ENCODE peak calls at places on chromosome 2, in four cellular contexts. One of them, this sample, is unnamed.

GRCh38 chr2:187924293-187924692 is 367.4 kb upstream of the GULP1 start:
- DNase-seq in stimulated activated CD8-positive, alpha-beta memory T cell treated with anti-CD3 and anti-CD28 coated beads, Interleukin-7, amount 100 ng/mL, for 1 hour: no peak
- DNase-seq in psoas muscle: no peak
- DNase-seq in NCI-H1105 treated with DMSO at 0.1 percent for 48 hours: no peak
- DNase-seq in this sample: no peak

GRCh38 chr2:3162442-3163077 is 215.1 kb downstream of the EIPR1 start:
- DNase-seq in psoas muscle: no peak
- DNase-seq in stimulated activated CD8-positive, alpha-beta memory T cell treated with anti-CD3 and anti-CD28 coated beads, Interleukin-7, amount 100 ng/mL, for 1 hour: no peak
- DNase-seq in NCI-H1105 treated with DMSO at 0.1 percent for 48 hours: no peak
- DNase-seq in this sample: no peak

GRCh38 chr2:237669628-237670351 is 42.4 kb downstream of the LRRFIP1 start:
- DNase-seq in stimulated activated CD8-positive, alpha-beta memory T cell treated with anti-CD3 and anti-CD28 coated beads, Interleukin-7, amount 100 ng/mL, for 1 hour: no peak
- DNase-seq in psoas muscle: peak
- DNase-seq in NCI-H1105 treated with DMSO at 0.1 percent for 48 hours: peak
- DNase-seq in this sample: peak

GRCh38 chr2:191245046-191245868 is at the start of gene MYO1B:
- DNase-seq in NCI-H1105 treated with DMSO at 0.1 percent for 48 hours: peak
- DNase-seq in psoas muscle: peak
- DNase-seq in stimulated activated CD8-positive, alpha-beta memory T cell treated with anti-CD3 and anti-CD28 coated beads, Interleukin-7, amount 100 ng/mL, for 1 hour: no peak
- DNase-seq in this sample: peak

GRCh38 chr2:68282814-68283812 is 30.8 kb upstream of the PPP3R1 start:
- DNase-seq in NCI-H1105 treated with DMSO at 0.1 percent for 48 hours: peak
- DNase-seq in stimulated activated CD8-positive, alpha-beta memory T cell treated with anti-CD3 and anti-CD28 coated beads, Interleukin-7, amount 100 ng/mL, for 1 hour: no peak
- DNase-seq in psoas muscle: no peak
- DNase-seq in this sample: peak

GRCh38 chr2:122543815-122544214 is 788.4 kb downstream of the TSN start:
- DNase-seq in NCI-H1105 treated with DMSO at 0.1 percent for 48 hours: no peak
- DNase-seq in stimulated activated CD8-positive, alpha-beta memory T cell treated with anti-CD3 and anti-CD28 coated beads, Interleukin-7, amount 100 ng/mL, for 1 hour: no peak
- DNase-seq in psoas muscle: no peak
- DNase-seq in this sample: no peak

GRCh38 chr2:192128655-192129054 is 66.1 kb downstream of the TMEFF2 start:
- DNase-seq in stimulated activated CD8-positive, alpha-beta memory T cell treated with anti-CD3 and anti-CD28 coated beads, Interleukin-7, amount 100 ng/mL, for 1 hour: no peak
- DNase-seq in NCI-H1105 treated with DMSO at 0.1 percent for 48 hours: no peak
- DNase-seq in psoas muscle: no peak
- DNase-seq in this sample: no peak

GRCh38 chr2:33069894-33070651 is 123.3 kb downstream of the LTBP1 start:
- DNase-seq in NCI-H1105 treated with DMSO at 0.1 percent for 48 hours: no peak
- DNase-seq in psoas muscle: peak
- DNase-seq in stimulated activated CD8-positive, alpha-beta memory T cell treated with anti-CD3 and anti-CD28 coated beads, Interleukin-7, amount 100 ng/mL, for 1 hour: no peak
- DNase-seq in this sample: no peak

GRCh38 chr2:130791617-130791939 is 36.2 kb downstream of the AMER3 start:
- DNase-seq in psoas muscle: no peak
- DNase-seq in NCI-H1105 treated with DMSO at 0.1 percent for 48 hours: no peak
- DNase-seq in stimulated activated CD8-positive, alpha-beta memory T cell treated with anti-CD3 and anti-CD28 coated beads, Interleukin-7, amount 100 ng/mL, for 1 hour: no peak
- DNase-seq in this sample: no peak

GRCh38 chr2:72139471-72139870 is 8.2 kb downstream of the CYP26B1 start:
- DNase-seq in stimulated activated CD8-positive, alpha-beta memory T cell treated with anti-CD3 and anti-CD28 coated beads, Interleukin-7, amount 100 ng/mL, for 1 hour: no peak
- DNase-seq in psoas muscle: no peak
- DNase-seq in NCI-H1105 treated with DMSO at 0.1 percent for 48 hours: no peak
- DNase-seq in this sample: no peak

GRCh38 chr2:14634223-14634884 is 1.8 kb downstream of the LRATD1 start:
- DNase-seq in stimulated activated CD8-positive, alpha-beta memory T cell treated with anti-CD3 and anti-CD28 coated beads, Interleukin-7, amount 100 ng/mL, for 1 hour: no peak
- DNase-seq in psoas muscle: peak
- DNase-seq in NCI-H1105 treated with DMSO at 0.1 percent for 48 hours: peak
- DNase-seq in this sample: peak

GRCh38 chr2:23691106-23691470 is 235.8 kb downstream of the ATAD2B start:
- DNase-seq in psoas muscle: peak
- DNase-seq in NCI-H1105 treated with DMSO at 0.1 percent for 48 hours: no peak
- DNase-seq in stimulated activated CD8-positive, alpha-beta memory T cell treated with anti-CD3 and anti-CD28 coated beads, Interleukin-7, amount 100 ng/mL, for 1 hour: no peak
- DNase-seq in this sample: no peak